ENCODE peak calls at places on chromosomes 4 and X, in nine cellular contexts. A, N, R, V, H, D, F, T and Q are unnamed samples.

GRCh38 chr4:139450586-139450985 is 3.3 kb upstream of the RAB33B start:
- DNase-seq in D (no peak), R (no peak), H (no peak), F (no peak), A (no peak), T (no peak), V (no peak), N (no peak), Q (no peak)

GRCh38 chr4:144894525-144894924 is 203.5 kb downstream of the ANAPC10 start:
- DNase-seq in R (peak; percentile 15), D (no peak), H (no peak), V (no peak), T (peak; percentile 39), N (peak; percentile 92), F (no peak), A (no peak), Q (no peak)

GRCh38 chr4:77636902-77637301 is 31.3 kb downstream of the CXCL13 start:
- DNase-seq in R (peak; percentile 16), F (no peak), T (no peak), D (no peak), V (no peak), A (no peak), N (no peak), H (no peak), Q (no peak)

GRCh38 chr4:187236491-187236890 is 512.8 kb upstream of the FAT1 start:
- DNase-seq in R (no peak), A (no peak), T (no peak), D (no peak), V (no peak), F (no peak), N (no peak), H (no peak), Q (no peak)

GRCh38 chr4:56434599-56435000 is 815 bp downstream of the PPAT start:
- DNase-seq in H (no peak), A (no peak), F (no peak), D (no peak), V (no peak), R (peak; percentile 44), T (no peak), N (peak; percentile 92), Q (no peak)

GRCh38 chrX:47625365-47625764 is 4.4 kb downstream of the CFP start:
- DNase-seq in F (no peak), A (no peak), V (no peak), T (no peak), N (no peak), H (no peak), D (no peak), R (no peak), Q (no peak)

GRCh38 chr4:65665951-65666523 is 4.3 kb downstream of the EPHA5 start:
- DNase-seq in R (peak; percentile 2), F (no peak), T (no peak), N (no peak), V (no peak), H (no peak), A (no peak), D (no peak), Q (no peak)

GRCh38 chrX:21047034-21047455 is 327.2 kb upstream of the CNKSR2 start:
- DNase-seq in H (no peak), N (no peak), D (no peak), T (no peak), R (no peak), A (no peak), V (no peak), F (no peak), Q (no peak)

GRCh38 chr4:77385124-77385969 is 220.3 kb upstream of the CXCL13 start:
- DNase-seq in N (peak; percentile 75), V (peak; percentile 74), A (peak; percentile 13), D (peak; percentile 46), T (peak; percentile 59), H (peak; percentile 60), F (peak; percentile 49), R (peak; percentile 52), Q (peak; percentile 80)

GRCh38 chrX:17328837-17329236 is 46.2 kb upstream of the NHS start:
- DNase-seq in H (no peak), F (no peak), N (no peak), D (no peak), R (no peak), A (no peak), V (no peak), T (no peak), Q (no peak)

GRCh38 chrX:38214551-38214950 is 6.1 kb downstream of the SRPX start:
- DNase-seq in N (no peak), T (no peak), D (no peak), R (no peak), H (no peak), V (no peak), F (no peak), A (no peak), Q (no peak)